ENCODE peak calls at places on chromosomes 13 and 19, in ten cellular contexts. O, T, W, V, I, P, Q, E, J and L are unnamed samples. For H3K4me1, the result is how much of the 10 kb centered on the place peaks cover.

GRCh38 chr19:48746738-48747575 is at the start of gene IZUMO1:
- DNase-seq in O (no peak), W (peak), J (no peak), I (no peak), Q (peak), T (peak), E (no peak), V (peak), P (peak), L (peak)

GRCh38 chr19:16327911-16328823 is 3.5 kb downstream of the KLF2 start:
- DNase-seq in J (no peak), Q (no peak), E (no peak), W (peak), P (peak), I (no peak), O (peak), V (peak), T (peak), L (no peak)

GRCh38 chr13:40445557-40445990 is 220.9 kb downstream of the FOXO1 start:
- DNase-seq in I (no peak), J (peak), V (peak), O (no peak), Q (no peak), P (peak), E (no peak), T (no peak), W (peak), L (peak)

GRCh38 chr13:48630791-48631190 is 22.9 kb upstream of the CYSLTR2 start:
- DNase-seq in E (no peak), V (no peak), J (no peak), T (no peak), Q (no peak), P (no peak), I (no peak), O (peak), W (no peak), L (no peak)

GRCh38 chr19:4172861-4173473 is 9.4 kb downstream of the SIRT6 start:
- DNase-seq in V (peak), P (peak), E (no peak), I (peak), O (no peak), J (no peak), Q (no peak), W (peak), T (no peak), L (peak)

GRCh38 chr13:39397866-39398265 is 205.1 kb downstream of the LHFPL6 start:
- DNase-seq in T (peak), O (no peak), J (no peak), W (no peak), I (no peak), E (no peak), Q (no peak), P (no peak), V (no peak), L (no peak)

GRCh38 chr19:44777715-44778347 is at the start of gene CBLC:
- DNase-seq in V (peak), T (no peak), Q (no peak), J (no peak), O (no peak), P (no peak), E (peak), I (peak), W (peak), L (peak)

GRCh38 chr13:100513987-100514670 is 74.5 kb downstream of the GGACT start:
- DNase-seq in T (no peak), I (no peak), E (no peak), W (no peak), J (no peak), Q (no peak), V (no peak), O (peak), P (no peak), L (no peak)

GRCh38 chr19:46478356-46478986 is 7.1 kb upstream of the PNMA8A start:
- DNase-seq in Q (no peak), V (no peak), O (no peak), I (no peak), P (no peak), E (no peak), J (no peak), W (no peak), T (no peak), L (peak)

GRCh38 chr13:99392126-99392805 is 85.1 kb upstream of the GPR183 start:
- DNase-seq in E (no peak), P (no peak), O (no peak), Q (no peak), V (no peak), I (no peak), W (no peak), T (no peak), J (no peak), L (no peak)

GRCh38 chr13:48975101-48975925 is at the start of gene FNDC3A:
- DNase-seq in W (peak), E (no peak), T (peak), P (peak), I (peak), V (peak), Q (no peak), J (no peak), O (no peak), L (peak)

DNA sequence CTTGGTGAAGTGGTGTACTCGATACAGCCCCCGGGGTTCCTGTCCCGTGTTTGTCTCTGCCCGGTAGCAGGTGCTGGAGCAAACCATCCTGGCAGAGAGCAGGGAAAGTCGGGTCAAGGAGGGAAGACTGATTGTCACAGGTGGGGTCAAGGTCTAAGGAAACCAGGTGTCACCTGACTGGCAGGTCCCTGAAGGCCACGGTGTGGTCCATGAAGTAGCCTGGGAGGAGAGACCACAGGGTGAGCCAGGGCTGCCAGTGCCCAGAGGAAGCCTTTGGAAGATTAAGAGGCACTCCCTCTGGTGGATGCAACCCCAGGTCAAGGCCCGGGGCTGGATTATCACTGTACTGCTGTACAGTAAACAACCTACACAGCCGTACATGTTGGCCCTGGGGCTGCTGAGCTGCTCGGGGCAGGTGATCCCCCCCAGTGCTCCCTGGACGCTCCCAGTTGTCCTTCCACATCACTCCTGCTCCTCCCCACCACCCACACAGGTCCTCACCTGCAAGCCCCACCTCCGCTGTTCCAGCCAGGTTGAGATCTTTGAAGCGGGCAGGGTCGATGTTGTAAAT is 6.0 kb upstream of the CCER2 start:
- DNase-seq in W (no peak), J (no peak), Q (no peak), I (no peak), E (no peak), O (no peak), V (no peak), P (peak), T (no peak), L (peak)
- TF ChIP-seq CTCF in W (no peak), J (no peak), Q (no peak), I (no peak), E (no peak), O (no peak), V (no peak), P (no peak), T (no peak), L (peak)

GRCh38 chr13:106529415-106530208 is 5.8 kb downstream of the EFNB2 start:
- DNase-seq in O (no peak), I (no peak), T (no peak), W (no peak), V (no peak), P (no peak), Q (no peak), E (no peak), J (no peak), L (no peak)
- H3K4me1 ChIP-seq in O (half or more), I (under half), T (under half), W (under half), V (under half), P (under half), Q (under half), E (under half), J (under half), L (half or more)

GRCh38 chr19:38837304-38837626 is 5.7 kb upstream of the ECH1 start:
- DNase-seq in P (no peak), I (no peak), W (no peak), O (no peak), Q (no peak), J (no peak), E (no peak), V (no peak), T (no peak), L (no peak)

GRCh38 chr19:38838208-38838985 is 6.8 kb upstream of the ECH1 start:
- DNase-seq in O (no peak), V (no peak), I (no peak), Q (no peak), E (no peak), W (peak), T (no peak), P (peak), J (no peak), L (no peak)

GRCh38 chr19:38836438-38837303 is 5.1 kb upstream of the ECH1 start:
- DNase-seq in P (peak), I (no peak), O (no peak), J (no peak), E (no peak), W (no peak), V (no peak), Q (no peak), T (no peak), L (no peak)

GRCh38 chr19:38838986-38839761 is 7.6 kb upstream of the ECH1 start:
- DNase-seq in I (no peak), Q (no peak), V (no peak), W (no peak), T (no peak), E (no peak), P (no peak), J (no peak), O (no peak), L (no peak)

DNA sequence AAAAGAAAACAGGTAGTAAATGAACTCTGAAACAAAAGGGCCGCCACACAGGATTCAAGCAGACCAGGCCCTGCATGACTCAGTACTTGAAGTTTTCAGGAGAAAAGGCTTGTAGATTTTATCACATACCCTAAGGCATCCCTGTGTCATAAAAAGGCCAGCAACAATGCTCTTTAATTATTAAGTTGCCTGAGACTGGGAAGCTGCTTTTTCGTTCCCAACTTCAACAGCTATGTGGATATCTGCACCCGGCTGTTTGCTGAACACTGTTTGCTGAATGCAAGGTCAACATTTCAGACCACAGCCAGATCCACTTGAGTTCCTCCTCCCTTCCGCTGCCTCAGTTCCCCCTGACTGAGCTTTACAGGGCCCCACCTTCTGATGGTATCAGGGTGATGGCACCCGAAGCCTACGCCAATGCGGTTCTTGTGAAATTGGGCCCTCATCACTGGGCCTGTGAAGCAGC is 6.1 kb upstream of the ECH1 start:
- DNase-seq in W (peak), E (no peak), O (no peak), I (no peak), J (no peak), V (no peak), P (peak), Q (no peak), T (no peak), L (no peak)
- TF ChIP-seq POLR2AphosphoS5 in W (peak), E (no peak), O (no peak), I (peak), J (no peak), V (no peak), P (peak), Q (no peak), T (no peak), L (no peak)

GRCh38 chr19:2033825-2034159 is 17.3 kb downstream of the MKNK2 start:
- DNase-seq in Q (no peak), I (no peak), V (no peak), O (no peak), T (peak), J (no peak), E (no peak), P (peak), W (no peak), L (no peak)
- TF ChIP-seq CTCF in Q (no peak), I (no peak), V (no peak), O (no peak), T (no peak), J (no peak), E (no peak), P (no peak), W (no peak), L (no peak)

DNA sequence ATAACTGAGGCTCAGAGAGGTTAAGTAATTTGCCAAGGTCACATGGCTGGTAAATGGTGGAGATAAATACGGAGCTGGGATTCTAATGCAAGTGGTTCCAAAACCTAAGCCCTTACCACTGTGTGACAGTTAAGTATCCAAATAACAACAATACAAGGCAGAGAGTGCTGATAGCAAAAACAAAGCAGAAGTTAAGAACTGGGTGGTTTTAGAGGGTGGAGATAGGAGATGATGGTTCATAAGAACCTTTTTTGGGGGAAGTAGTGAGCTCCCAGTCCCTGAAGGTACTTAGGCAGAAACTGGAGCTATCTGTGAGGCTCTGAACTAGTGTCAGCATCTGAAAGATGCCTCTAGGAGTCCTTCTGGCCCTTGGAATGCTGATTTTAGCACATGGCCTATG is 56.2 kb upstream of the UBE2L5 start:
- DNase-seq in I (no peak), E (no peak), P (no peak), V (no peak), T (no peak), W (no peak), Q (no peak), J (no peak), O (no peak), L (no peak)
- H3K4me1 ChIP-seq in I (under half), E (under half), P (half or more), V (under half), T (under half), W (under half), Q (under half), J (under half), O (under half), L (under half)

DNA sequence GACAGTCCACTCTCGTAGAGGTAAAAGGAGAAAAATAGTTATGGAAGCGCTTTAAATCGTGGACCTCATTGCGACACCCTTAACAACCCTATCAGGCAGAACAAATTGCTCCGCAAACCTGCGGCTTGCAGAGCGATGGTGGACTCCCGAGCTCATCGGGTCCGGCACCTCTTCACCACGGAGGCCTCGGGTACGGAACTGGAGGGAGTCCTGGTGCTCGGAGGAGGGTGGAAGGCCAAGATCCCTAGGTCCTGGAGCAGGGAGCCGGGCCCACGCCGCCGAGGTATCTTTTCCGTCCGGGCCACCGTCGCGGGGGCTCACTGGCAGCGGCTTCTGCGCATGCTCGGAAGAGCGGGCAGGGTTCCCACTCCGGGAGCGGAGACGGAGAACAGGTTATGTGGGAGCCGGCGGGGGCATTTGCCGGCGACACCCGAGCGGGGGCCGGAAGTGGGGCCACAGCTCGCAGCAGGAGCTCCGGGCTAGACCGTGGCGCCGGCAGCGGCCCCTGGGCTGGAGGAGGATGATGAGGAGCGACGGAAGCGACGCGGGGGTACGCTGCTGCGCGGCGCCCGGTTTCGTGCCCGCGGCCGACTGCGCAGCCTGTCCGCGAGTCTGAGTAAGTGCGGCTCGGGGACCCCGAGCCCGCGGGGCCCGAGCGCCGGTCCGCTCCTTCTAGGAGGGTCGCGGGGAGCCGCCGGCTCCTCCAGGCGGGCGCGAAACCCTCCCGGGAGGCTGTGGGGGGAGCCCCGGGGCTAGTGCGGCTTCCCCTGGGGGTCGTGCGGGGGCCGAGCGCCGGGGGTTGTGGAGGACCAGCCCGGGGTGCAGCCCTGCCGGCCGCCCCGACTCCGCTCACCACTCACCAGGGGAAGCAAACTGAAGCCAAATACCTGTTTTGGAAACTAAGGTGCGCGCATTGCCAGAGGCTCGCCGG is at the start of gene ABHD13:
- DNase-seq in E (peak), J (peak), P (peak), T (peak), V (peak), Q (peak), O (no peak), W (peak), I (peak), L (peak)
- TF ChIP-seq POLR2AphosphoS5 in E (no peak), J (peak), P (peak), T (peak), V (peak), Q (peak), O (peak), W (peak), I (peak), L (peak)

DNA sequence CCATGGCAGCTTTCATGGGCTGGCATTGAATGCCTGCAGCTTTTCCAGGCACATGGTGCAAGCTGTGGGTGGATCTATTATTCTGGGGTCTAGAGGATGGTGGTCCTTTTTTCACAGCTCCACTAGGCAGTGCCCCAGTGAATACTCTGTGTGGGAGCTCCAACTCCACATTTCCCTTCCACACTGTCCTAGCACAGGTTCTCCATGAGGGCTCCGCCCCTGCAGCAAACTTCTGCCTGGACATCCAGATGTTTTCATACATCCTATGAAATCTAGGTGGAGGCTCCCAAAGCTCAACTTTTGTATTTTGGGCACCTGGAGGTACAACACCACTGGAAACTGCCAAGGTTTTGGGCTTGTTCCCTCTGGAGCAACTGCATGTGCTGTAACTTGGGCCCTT is 450.6 kb downstream of the LMO7 start:
- DNase-seq in J (no peak), I (no peak), V (no peak), Q (no peak), P (no peak), W (no peak), E (no peak), O (no peak), T (no peak), L (peak)
- TF ChIP-seq CTCF in J (no peak), I (no peak), V (no peak), Q (no peak), P (no peak), W (no peak), E (no peak), O (no peak), T (no peak), L (no peak)

GRCh38 chr13:111212517-111212873 is 97.4 kb downstream of the ARHGEF7 start:
- DNase-seq in T (no peak), E (no peak), V (no peak), J (no peak), Q (no peak), W (no peak), I (no peak), O (no peak), P (no peak), L (no peak)
- H3K4me1 ChIP-seq in T (under half), E (under half), V (under half), J (under half), Q (under half), W (under half), I (under half), O (half or more), P (half or more), L (half or more)

GRCh38 chr13:107612376-107612775 is 603.0 kb downstream of the LIG4 start:
- DNase-seq in W (no peak), Q (no peak), E (no peak), I (no peak), T (no peak), J (no peak), P (no peak), V (no peak), O (no peak), L (no peak)
- TF ChIP-seq POLR2AphosphoS5 in W (no peak), Q (no peak), E (no peak), I (no peak), T (no peak), J (no peak), P (no peak), V (no peak), O (no peak), L (no peak)